ENCODE peak calls at places on chromosomes 13 and 19, in five cellular contexts. One of them, this sample, is unnamed.
A peak's percentile ranks its signal among the peaks of the same experiment; 100 is the strongest.

GRCh38 chr19:38683393-38684077 is 36.1 kb downstream of the ACTN4 start:
- DNase-seq in pancreas: peak; percentile 94
- DNase-seq in psoas muscle: peak; percentile 85
- DNase-seq in endodermal cell: peak; percentile 99
- DNase-seq in uterus: peak; percentile 72
- DNase-seq in this sample: peak; percentile 94

GRCh38 chr19:55245236-55245904 is 13.4 kb downstream of the PPP6R1 start:
- DNase-seq in pancreas: peak; percentile 14
- DNase-seq in psoas muscle: peak; percentile 21
- DNase-seq in endodermal cell: no peak
- DNase-seq in uterus: no peak
- DNase-seq in this sample: no peak

GRCh38 chr19:3075605-3076431 is 13.5 kb upstream of the TLE5 start:
- DNase-seq in pancreas: peak; percentile 81
- DNase-seq in psoas muscle: peak; percentile 79
- DNase-seq in endodermal cell: peak; percentile 91
- DNase-seq in uterus: peak; percentile 65
- DNase-seq in this sample: no peak

GRCh38 chr13:42474954-42475353 is 99.0 kb upstream of the TNFSF11 start:
- DNase-seq in pancreas: no peak
- DNase-seq in psoas muscle: no peak
- DNase-seq in endodermal cell: no peak
- DNase-seq in uterus: no peak
- DNase-seq in this sample: no peak

GRCh38 chr19:8489591-8490394 is 12.6 kb downstream of the PRAM1 start:
- DNase-seq in pancreas: peak; percentile 43
- DNase-seq in psoas muscle: no peak
- DNase-seq in endodermal cell: peak; percentile 66
- DNase-seq in uterus: no peak
- DNase-seq in this sample: no peak

GRCh38 chr13:94195715-94196114 is 283.8 kb downstream of the DCT start:
- DNase-seq in pancreas: no peak
- DNase-seq in psoas muscle: no peak
- DNase-seq in endodermal cell: no peak
- DNase-seq in uterus: no peak
- DNase-seq in this sample: no peak

GRCh38 chr19:37654525-37654832 is 786 bp downstream of the ZFP30 start:
- DNase-seq in pancreas: no peak
- DNase-seq in psoas muscle: no peak
- DNase-seq in endodermal cell: no peak
- DNase-seq in uterus: no peak
- DNase-seq in this sample: no peak

GRCh38 chr19:19900124-19900523 is 622 bp upstream of the ZNF93 start:
- DNase-seq in pancreas: no peak
- DNase-seq in psoas muscle: no peak
- DNase-seq in endodermal cell: no peak
- DNase-seq in uterus: no peak
- DNase-seq in this sample: no peak

GRCh38 chr13:97979556-97979955 is 26.1 kb downstream of the IPO5 start:
- DNase-seq in pancreas: no peak
- DNase-seq in psoas muscle: no peak
- DNase-seq in endodermal cell: no peak
- DNase-seq in uterus: no peak
- DNase-seq in this sample: no peak

GRCh38 chr19:8451885-8452284 is 7.1 kb downstream of the HNRNPM start:
- DNase-seq in pancreas: no peak
- DNase-seq in psoas muscle: no peak
- DNase-seq in endodermal cell: peak; percentile 61
- DNase-seq in uterus: no peak
- DNase-seq in this sample: no peak

GRCh38 chr19:6125571-6125989 is 9.9 kb upstream of the ACSBG2 start:
- DNase-seq in pancreas: peak; percentile 41
- DNase-seq in psoas muscle: no peak
- DNase-seq in endodermal cell: peak; percentile 84
- DNase-seq in uterus: peak; percentile 44
- DNase-seq in this sample: peak; percentile 58

GRCh38 chr13:42524487-42525034 is 49.4 kb upstream of the TNFSF11 start:
- DNase-seq in pancreas: no peak
- DNase-seq in psoas muscle: no peak
- DNase-seq in endodermal cell: no peak
- DNase-seq in uterus: no peak
- DNase-seq in this sample: no peak

GRCh38 chr13:22961835-22962537 is 218.8 kb upstream of the SGCG start:
- DNase-seq in pancreas: no peak
- DNase-seq in psoas muscle: no peak
- DNase-seq in endodermal cell: peak; percentile 30
- DNase-seq in uterus: no peak
- DNase-seq in this sample: no peak

GRCh38 chr19:43883864-43884263 is 51.2 kb downstream of the ZNF45 start:
- DNase-seq in pancreas: no peak
- DNase-seq in psoas muscle: no peak
- DNase-seq in endodermal cell: no peak
- DNase-seq in uterus: no peak
- DNase-seq in this sample: no peak

GRCh38 chr13:75736132-75736531 is 100.0 kb downstream of the LMO7 start:
- DNase-seq in pancreas: no peak
- DNase-seq in psoas muscle: no peak
- DNase-seq in endodermal cell: no peak
- DNase-seq in uterus: no peak
- DNase-seq in this sample: no peak

GRCh38 chr13:50518791-50519201 is 324.7 kb downstream of the DLEU7 start:
- DNase-seq in pancreas: no peak
- DNase-seq in psoas muscle: no peak
- DNase-seq in endodermal cell: no peak
- DNase-seq in uterus: no peak
- DNase-seq in this sample: no peak

DNA sequence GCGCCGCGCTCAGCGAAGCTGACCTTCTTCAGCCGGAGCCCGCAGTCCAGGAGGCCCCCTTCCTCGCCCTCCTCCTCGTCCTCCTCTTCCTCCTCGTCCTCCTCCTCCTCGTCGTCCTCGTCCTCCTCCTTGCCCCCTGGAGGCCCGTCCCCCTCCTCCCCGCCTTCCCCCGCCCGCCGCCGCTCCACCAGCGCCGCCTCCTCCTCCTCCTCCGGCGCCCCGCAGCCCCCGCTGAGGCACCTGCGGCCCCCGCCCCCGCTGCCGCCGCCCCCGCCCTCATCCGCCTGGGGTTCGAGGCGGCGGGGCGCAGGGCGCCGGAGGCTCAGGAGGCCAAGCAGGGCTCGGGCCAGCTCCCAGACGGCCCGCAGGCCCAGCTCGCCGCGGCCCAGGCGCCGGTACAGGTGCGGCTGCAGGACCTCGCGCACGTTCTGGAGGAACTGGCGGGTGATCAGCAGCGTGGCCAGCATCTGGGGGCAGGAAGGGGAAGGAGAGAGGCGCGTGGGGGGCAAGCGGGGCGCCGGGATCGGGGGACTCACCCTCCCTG is 6.1 kb downstream of the ANO8 start:
- DNase-seq in pancreas: no peak
- DNase-seq in psoas muscle: no peak
- DNase-seq in endodermal cell: peak; percentile 78
- DNase-seq in uterus: no peak
- DNase-seq in this sample: no peak
- H3K4me3 ChIP-seq in pancreas: peak overlapping the region; percentile 28
- H3K4me3 ChIP-seq in psoas muscle: peak overlapping the region; percentile 16
- H3K4me3 ChIP-seq in endodermal cell: peak overlapping the region; percentile 71
- H3K4me3 ChIP-seq in uterus: peak overlapping the region; percentile 24
- H3K4me3 ChIP-seq in this sample: no peak overlapping the region

GRCh38 chr13:41012536-41012935 is 6.6 kb downstream of the ELF1 start:
- DNase-seq in pancreas: no peak
- DNase-seq in psoas muscle: no peak
- DNase-seq in endodermal cell: no peak
- DNase-seq in uterus: no peak
- DNase-seq in this sample: no peak
- H3K4me1 ChIP-seq in pancreas: peaks cover 12% of the 10 kb centered on the region
- H3K4me1 ChIP-seq in psoas muscle: peaks cover 4% of the 10 kb centered on the region
- H3K4me1 ChIP-seq in endodermal cell: peaks cover 7% of the 10 kb centered on the region
- H3K4me1 ChIP-seq in uterus: no peaks in the 10 kb centered on the region
- H3K4me1 ChIP-seq in this sample: peaks cover 4% of the 10 kb centered on the region

DNA sequence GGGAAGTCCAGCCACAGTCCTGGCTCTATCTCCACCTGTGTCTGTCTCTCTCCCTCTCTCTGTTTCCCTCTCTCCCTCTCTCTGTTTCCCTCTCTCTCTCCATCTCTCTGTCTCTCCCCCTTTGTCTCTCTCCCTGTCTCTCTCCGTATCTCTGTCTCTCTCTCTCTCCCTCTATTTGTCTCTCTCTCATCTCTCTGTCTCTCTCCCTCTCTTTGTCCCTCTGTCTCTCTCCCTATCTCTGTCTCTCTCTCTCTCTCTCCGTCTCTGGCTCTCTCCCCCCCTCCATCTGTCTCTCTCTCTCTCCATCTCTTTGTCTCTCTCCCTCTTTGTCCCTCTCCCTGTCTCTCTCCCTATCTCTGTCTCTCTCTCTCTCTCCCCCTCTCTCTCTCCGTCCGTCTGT is 39.5 kb upstream of the C13orf46 start:
- DNase-seq in pancreas: no peak
- DNase-seq in psoas muscle: no peak
- DNase-seq in endodermal cell: no peak
- DNase-seq in uterus: no peak
- DNase-seq in this sample: no peak
- H3K36me3 ChIP-seq in pancreas: no peaks in the 10 kb centered on the region
- H3K36me3 ChIP-seq in psoas muscle: peaks cover 75% of the 10 kb centered on the region
- H3K36me3 ChIP-seq in endodermal cell: no peaks in the 10 kb centered on the region
- H3K36me3 ChIP-seq in uterus: no peaks in the 10 kb centered on the region
- H3K36me3 ChIP-seq in this sample: peaks cover 51% of the 10 kb centered on the region

GRCh38 chr19:49767967-49768581 is 1.3 kb downstream of the AP2A1 start:
- DNase-seq in pancreas: no peak
- DNase-seq in psoas muscle: no peak
- DNase-seq in endodermal cell: no peak
- DNase-seq in uterus: no peak
- DNase-seq in this sample: no peak
- H3K4me3 ChIP-seq in pancreas: no peak overlapping the region
- H3K4me3 ChIP-seq in psoas muscle: peak overlapping the region; percentile 82
- H3K4me3 ChIP-seq in endodermal cell: peak overlapping the region; percentile 97
- H3K4me3 ChIP-seq in uterus: peak overlapping the region; percentile 96
- H3K4me3 ChIP-seq in this sample: peak overlapping the region; percentile 66

DNA sequence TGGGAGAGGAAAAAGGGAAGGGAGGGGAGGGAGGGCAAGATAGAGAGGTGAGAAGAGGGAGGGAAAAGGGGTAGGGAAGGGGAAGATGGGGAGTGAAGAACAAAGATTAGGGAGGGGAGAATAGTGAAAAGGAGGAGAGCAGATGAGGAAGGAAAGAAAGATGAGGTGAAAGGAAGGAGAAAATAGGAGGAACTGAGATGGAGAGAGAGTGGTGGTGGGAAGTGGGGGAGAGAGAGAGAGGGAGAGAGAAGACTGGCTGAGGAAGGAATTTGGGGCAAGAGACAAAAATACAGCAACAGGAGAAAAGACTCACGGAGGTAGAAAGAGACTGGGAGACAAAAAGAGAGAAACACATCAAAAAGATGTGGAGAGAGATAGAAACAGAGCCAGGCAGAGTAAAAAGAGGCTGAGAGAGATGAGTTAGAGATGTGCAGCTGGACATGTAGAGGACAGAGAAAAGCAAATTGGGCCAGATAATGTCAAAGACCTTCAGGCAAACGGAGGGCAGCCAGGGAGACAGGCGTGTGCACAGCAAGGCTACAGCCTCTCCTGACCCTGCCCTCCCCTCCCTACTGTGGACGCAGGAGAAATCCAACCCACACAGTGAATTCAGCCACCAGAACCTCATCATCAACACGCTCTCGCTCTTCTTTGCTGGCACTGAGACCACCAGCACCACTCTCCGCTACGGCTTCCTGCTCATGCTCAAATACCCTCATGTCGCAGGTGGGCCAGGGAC is 49.4 kb upstream of the CYP2B6 start:
- DNase-seq in pancreas: no peak
- DNase-seq in psoas muscle: no peak
- DNase-seq in endodermal cell: no peak
- DNase-seq in uterus: no peak
- DNase-seq in this sample: no peak
- H3K4me1 ChIP-seq in pancreas: no peaks in the 10 kb centered on the region
- H3K4me1 ChIP-seq in psoas muscle: no peaks in the 10 kb centered on the region
- H3K4me1 ChIP-seq in endodermal cell: no peaks in the 10 kb centered on the region
- H3K4me1 ChIP-seq in uterus: no peaks in the 10 kb centered on the region
- H3K4me1 ChIP-seq in this sample: peaks cover 10% of the 10 kb centered on the region

This sample was measured in SJSA1.